ENCODE peak calls at places on chromosomes 6 and 20, in eight cellular contexts. B, N, I, D, M, X, E and J are unnamed samples.

GRCh38 chr6:53568776-53569616 is 24.1 kb upstream of the GCLC start:
- DNase-seq in B (no peak), N (no peak), I (no peak), D (no peak), M (no peak), X (no peak), E (no peak), J (no peak)

GRCh38 chr6:118012944-118013343 is 105.9 kb downstream of the SLC35F1 start:
- DNase-seq in B (no peak), N (peak), I (no peak), D (no peak), M (no peak), X (peak), E (no peak), J (no peak)

GRCh38 chr20:14214046-14214445 is 123.4 kb downstream of the FLRT3 start:
- DNase-seq in B (no peak), N (no peak), I (no peak), D (no peak), M (no peak), X (no peak), E (no peak), J (no peak)

GRCh38 chr20:63141531-63141930 is 74.4 kb downstream of the YTHDF1 start:
- DNase-seq in B (no peak), N (no peak), I (no peak), D (no peak), M (no peak), X (no peak), E (no peak), J (no peak)

GRCh38 chr6:88823998-88824397 is 139.4 kb downstream of the RNGTT start:
- DNase-seq in B (no peak), N (peak), I (no peak), D (no peak), M (no peak), X (no peak), E (no peak), J (no peak)

GRCh38 chr6:73393278-73393677 is 1.4 kb upstream of the DDX43 start:
- DNase-seq in B (no peak), N (no peak), I (no peak), D (no peak), M (no peak), X (no peak), E (no peak), J (no peak)

GRCh38 chr6:140071115-140071514 is 696.7 kb upstream of the CITED2 start:
- DNase-seq in B (no peak), N (no peak), I (no peak), D (no peak), M (no peak), X (no peak), E (no peak), J (no peak)

GRCh38 chr6:47376930-47377329 is 67.2 kb upstream of the TNFRSF21 start:
- DNase-seq in B (no peak), N (no peak), I (no peak), D (no peak), M (no peak), X (no peak), E (no peak), J (no peak)

GRCh38 chr6:85483041-85483700 is 33.3 kb downstream of the NT5E start:
- DNase-seq in B (peak), N (peak), I (peak), D (peak), M (peak), X (peak), E (peak), J (peak)

GRCh38 chr6:73062837-73063236 is 162.5 kb downstream of the KHDC1L start:
- DNase-seq in B (no peak), N (no peak), I (no peak), D (no peak), M (no peak), X (no peak), E (no peak), J (no peak)

GRCh38 chr20:44020406-44021148 is 105.9 kb downstream of the TOX2 start:
- DNase-seq in B (no peak), N (no peak), I (no peak), D (no peak), M (no peak), X (no peak), E (peak), J (no peak)

GRCh38 chr6:56292505-56293181 is 45.3 kb upstream of the COL21A1 start:
- DNase-seq in B (peak), N (peak), I (no peak), D (peak), M (peak), X (no peak), E (no peak), J (no peak)
- TF ChIP-seq EP300 in B (no peak), N (no peak), I (no peak), D (no peak), M (no peak), X (no peak), E (no peak), J (no peak)

GRCh38 chr6:158387036-158387435 is 74.8 kb downstream of the TULP4 start:
- DNase-seq in B (peak), N (peak), I (no peak), D (no peak), M (no peak), X (no peak), E (no peak), J (no peak)
- TF ChIP-seq CTCF in B (no peak), N (peak), I (no peak), D (peak), M (no peak), X (no peak), E (no peak), J (no peak)

GRCh38 chr6:11277275-11278206 is 45.1 kb upstream of the NEDD9 start:
- DNase-seq in B (peak), N (peak), I (no peak), D (no peak), M (no peak), X (no peak), E (peak), J (peak)
- TF ChIP-seq EP300 in B (no peak), N (no peak), I (no peak), D (no peak), M (no peak), X (no peak), E (no peak), J (no peak)

GRCh38 chr6:151690768-151691562 is 116.5 kb upstream of the ESR1 start:
- DNase-seq in B (no peak), N (no peak), I (no peak), D (no peak), M (no peak), X (no peak), E (no peak), J (no peak)

GRCh38 chr6:151689499-151690201 is 117.8 kb upstream of the ESR1 start:
- DNase-seq in B (no peak), N (no peak), I (no peak), D (no peak), M (no peak), X (no peak), E (no peak), J (no peak)

GRCh38 chr6:151693366-151693765 is 114.1 kb upstream of the ESR1 start:
- DNase-seq in B (no peak), N (no peak), I (no peak), D (no peak), M (no peak), X (no peak), E (no peak), J (no peak)

GRCh38 chr6:151692216-151692615 is 115.3 kb upstream of the ESR1 start:
- DNase-seq in B (no peak), N (no peak), I (no peak), D (no peak), M (no peak), X (no peak), E (no peak), J (no peak)

GRCh38 chr6:151690303-151690702 is 117.2 kb upstream of the ESR1 start:
- DNase-seq in B (no peak), N (no peak), I (no peak), D (no peak), M (no peak), X (no peak), E (no peak), J (no peak)
- TF ChIP-seq CTCF in B (no peak), N (peak), I (no peak), D (peak), M (no peak), X (no peak), E (no peak), J (no peak)